ENCODE peak calls at places on chromosome 21, in five cellular contexts. Q is NCI-H1105; M is activated naive CD8-positive, alpha-beta T cell treated with anti-CD3 and anti-CD28 coated beads for 36 hours; A is NCI-H345; I is epithelial cell of esophagus. G is an unnamed sample.

GRCh38 chr21:42527489-42528158 is 14.0 kb downstream of the SLC37A1 start:
- DNase-seq in I (no peak), A (no peak), Q (no peak), M (peak; percentile 66), G (no peak)

GRCh38 chr21:42636535-42636914 is 16.9 kb upstream of the PDE9A start:
- DNase-seq in M (no peak), I (peak; percentile 92), A (no peak), Q (no peak), G (no peak)

GRCh38 chr21:46227811-46228344 is 696 bp downstream of the LSS start:
- DNase-seq in I (no peak), Q (no peak), M (no peak), A (no peak), G (peak; percentile 30)

GRCh38 chr21:19322360-19322759 is 918.8 kb upstream of the TMPRSS15 start:
- DNase-seq in Q (no peak), A (peak; percentile 20), I (no peak), M (no peak), G (no peak)

GRCh38 chr21:45994086-45994661 is 12.6 kb downstream of the COL6A1 start:
- DNase-seq in M (no peak), Q (no peak), A (no peak), I (no peak), G (peak; percentile 2)

GRCh38 chr21:41768371-41769042 is 1.7 kb upstream of the RIPK4 start:
- DNase-seq in M (peak; percentile 26), Q (peak; percentile 32), A (peak; percentile 41), I (peak; percentile 88), G (peak; percentile 84)

GRCh38 chr21:44291936-44292811 is 6.5 kb downstream of the AIRE start:
- DNase-seq in M (no peak), A (no peak), I (no peak), Q (no peak), G (no peak)

GRCh38 chr21:36966066-36966845 is at the start of gene HLCS:
- DNase-seq in I (peak; percentile 75), Q (peak; percentile 75), A (peak; percentile 90), M (peak; percentile 81), G (peak; percentile 72)

GRCh38 chr21:28235169-28235892 is 757.3 kb downstream of the LTN1 start:
- DNase-seq in A (no peak), M (no peak), Q (no peak), I (no peak), G (no peak)

GRCh38 chr21:36635991-36636390 is 62.9 kb upstream of the SIM2 start:
- DNase-seq in I (peak; percentile 76), Q (no peak), M (no peak), A (no peak), G (no peak)

GRCh38 chr21:33064623-33064996 is 5.3 kb upstream of the OLIG1 start:
- DNase-seq in M (no peak), I (no peak), Q (no peak), A (no peak), G (no peak)

GRCh38 chr21:42343101-42343500 is 7.7 kb downstream of the TFF2 start:
- DNase-seq in I (no peak), M (no peak), Q (no peak), A (no peak), G (no peak)

GRCh38 chr21:44505673-44506278 is 34.2 kb downstream of the KRTAP10-1 start:
- DNase-seq in A (no peak), Q (no peak), I (no peak), M (no peak), G (no peak)

GRCh38 chr21:42269382-42269781 is 45.8 kb downstream of the TFF3 start:
- DNase-seq in I (peak; percentile 16), Q (no peak), M (no peak), A (peak; percentile 54), G (no peak)

GRCh38 chr21:38511662-38512243 is 13.5 kb upstream of the ERG start:
- DNase-seq in I (no peak), M (no peak), A (no peak), Q (no peak), G (no peak)

GRCh38 chr21:45306832-45307571 is 19.3 kb upstream of the POFUT2 start:
- DNase-seq in I (no peak), Q (no peak), M (no peak), A (no peak), G (peak; percentile 46)

GRCh38 chr21:42012763-42013329 is 2.7 kb upstream of the ZBTB21 start:
- DNase-seq in A (no peak), I (no peak), M (no peak), Q (no peak), G (peak; percentile 15)

GRCh38 chr21:38413958-38414506 is 84.2 kb downstream of the ERG start:
- DNase-seq in A (no peak), I (no peak), Q (no peak), M (no peak), G (no peak)

GRCh38 chr21:41425954-41426655 is at the start of gene MX1:
- DNase-seq in M (peak; percentile 90), A (no peak), Q (no peak), I (peak; percentile 51), G (peak; percentile 90)

GRCh38 chr21:45982758-45983731 is 1.5 kb downstream of the COL6A1 start:
- DNase-seq in Q (no peak), I (no peak), M (no peak), A (no peak), G (peak; percentile 13)

GRCh38 chr21:22096314-22096713 is 1098.1 kb downstream of the NCAM2 start:
- DNase-seq in M (no peak), Q (no peak), A (no peak), I (no peak), G (no peak)

GRCh38 chr21:16945580-16945979 is 567.3 kb upstream of the CXADR start:
- DNase-seq in M (no peak), Q (no peak), A (no peak), I (peak; percentile 32), G (no peak)

GRCh38 chr21:27525780-27526179 is 558.9 kb upstream of the ADAMTS5 start:
- DNase-seq in A (no peak), I (no peak), M (no peak), Q (no peak), G (no peak)